ENCODE peak calls at places on chromosomes 16 and 17, in nine cellular contexts. N is cardiac muscle cell; O is mammary epithelial cell; T is AG04450; D is mucosa of descending colon; F is heart left ventricle; J is AG10803; K is mesothelial cell of epicardium; W is CD8-positive, alpha-beta T cell. U is an unnamed sample.

GRCh38 chr16:67552476-67552875 is 9.8 kb upstream of the CTCF start:
- DNase-seq in N (no peak), O (no peak), T (no peak), D (no peak), F (peak), J (no peak), K (no peak), W (no peak), U (no peak)

GRCh38 chr16:26645629-26646028 is 421.1 kb upstream of the C16orf82 start:
- DNase-seq in N (no peak), O (no peak), T (no peak), D (no peak), F (no peak), J (no peak), K (peak), W (no peak), U (peak)

GRCh38 chr16:89325861-89326471 is 108.5 kb downstream of the ZNF778 start:
- DNase-seq in N (peak), O (peak), T (peak), D (peak), F (no peak), J (peak), K (no peak), W (no peak), U (no peak)

GRCh38 chr16:50234771-50235556 is 31.4 kb upstream of the ADCY7 start:
- DNase-seq in N (no peak), O (peak), T (no peak), D (no peak), F (no peak), J (peak), K (no peak), W (no peak), U (no peak)

GRCh38 chr17:77328823-77329740 is 188.3 kb downstream of the SEC14L1 start:
- DNase-seq in N (no peak), O (no peak), T (no peak), D (peak), F (no peak), J (no peak), K (peak), W (no peak), U (peak)

GRCh38 chr17:82665226-82665625 is 17.0 kb upstream of the WDR45B start:
- DNase-seq in N (no peak), O (no peak), T (no peak), D (peak), F (peak), J (no peak), K (no peak), W (no peak), U (no peak)

GRCh38 chr16:50497592-50497991 is 50.6 kb upstream of the NKD1 start:
- DNase-seq in N (peak), O (peak), T (no peak), D (no peak), F (no peak), J (peak), K (no peak), W (no peak), U (no peak)

GRCh38 chr17:44065668-44066203 is 735 bp downstream of the LSM12 start:
- DNase-seq in N (no peak), O (no peak), T (no peak), D (peak), F (no peak), J (no peak), K (no peak), W (no peak), U (no peak)

GRCh38 chr16:76955629-76956028 is 235.4 kb upstream of the MON1B start:
- DNase-seq in N (peak), O (peak), T (no peak), D (no peak), F (no peak), J (no peak), K (no peak), W (no peak), U (no peak)

GRCh38 chr17:78852709-78853111 is 12.1 kb upstream of the USP36 start:
- DNase-seq in N (peak), O (no peak), T (no peak), D (no peak), F (no peak), J (no peak), K (no peak), W (no peak), U (no peak)

GRCh38 chr17:59812139-59812538 is 80.6 kb downstream of the TUBD1 start:
- DNase-seq in N (no peak), O (no peak), T (no peak), D (no peak), F (no peak), J (no peak), K (no peak), W (no peak), U (no peak)

GRCh38 chr16:85448557-85449194 is 164.4 kb upstream of the GSE1 start:
- DNase-seq in N (no peak), O (no peak), T (no peak), D (peak), F (no peak), J (no peak), K (no peak), W (peak), U (no peak)

GRCh38 chr16:84600343-84601229 is 17.3 kb downstream of the COTL1 start:
- DNase-seq in N (peak), O (no peak), T (no peak), D (peak), F (no peak), J (no peak), K (no peak), W (no peak), U (no peak)

GRCh38 chr17:34673995-34674900 is 94.9 kb downstream of the TMEM132E start:
- DNase-seq in N (no peak), O (no peak), T (no peak), D (no peak), F (no peak), J (no peak), K (no peak), W (no peak), U (no peak)

GRCh38 chr16:3118846-3119245 is 6.5 kb downstream of the ZNF205 start:
- DNase-seq in N (no peak), O (no peak), T (no peak), D (no peak), F (no peak), J (no peak), K (no peak), W (no peak), U (no peak)

GRCh38 chr17:35372846-35373531 is 432 bp downstream of the SLFN11 start:
- DNase-seq in N (no peak), O (no peak), T (no peak), D (peak), F (no peak), J (no peak), K (no peak), W (no peak), U (no peak)

GRCh38 chr17:6078370-6078950 is 8.3 kb downstream of the WSCD1 start:
- DNase-seq in N (no peak), O (no peak), T (no peak), D (no peak), F (no peak), J (no peak), K (no peak), W (no peak), U (no peak)

GRCh38 chr17:43880420-43880991 is 26.8 kb downstream of the MPP2 start:
- DNase-seq in N (peak), O (peak), T (no peak), D (peak), F (no peak), J (peak), K (no peak), W (no peak), U (peak)

GRCh38 chr17:45873728-45874127 is 20.6 kb upstream of the MAPT start:
- DNase-seq in N (no peak), O (no peak), T (no peak), D (no peak), F (no peak), J (no peak), K (no peak), W (no peak), U (no peak)

GRCh38 chr16:7998789-7999453 is 591.4 kb downstream of the TMEM114 start:
- DNase-seq in N (no peak), O (no peak), T (no peak), D (no peak), F (no peak), J (no peak), K (no peak), W (no peak), U (no peak)

GRCh38 chr16:70253291-70254094 is 1.8 kb upstream of the EXOSC6 start:
- DNase-seq in N (peak), O (no peak), T (no peak), D (no peak), F (no peak), J (peak), K (no peak), W (no peak), U (no peak)

GRCh38 chr16:87295259-87295658 is 21.9 kb downstream of the C16orf95 start:
- DNase-seq in N (no peak), O (peak), T (no peak), D (no peak), F (no peak), J (no peak), K (no peak), W (no peak), U (no peak)

GRCh38 chr16:63720848-63721247 is 1401.0 kb downstream of the CDH11 start:
- DNase-seq in N (peak), O (no peak), T (no peak), D (no peak), F (no peak), J (no peak), K (no peak), W (no peak), U (no peak)
- TF ChIP-seq CTCF in N (peak), O (peak), T (no peak), D (no peak), F (no peak), J (peak), K (no peak), W (no peak), U (no peak)

GRCh38 chr16:37511-37910 is 15.9 kb downstream of the POLR3K start:
- DNase-seq in N (peak), O (no peak), T (no peak), D (no peak), F (no peak), J (no peak), K (no peak), W (no peak), U (no peak)
- TF ChIP-seq CTCF in N (no peak), O (no peak), T (no peak), D (no peak), F (no peak), J (no peak), K (no peak), W (no peak), U (no peak)

GRCh38 chr16:25121824-25122600 is 10.5 kb downstream of the LCMT1 start:
- DNase-seq in N (no peak), O (no peak), T (no peak), D (no peak), F (no peak), J (no peak), K (no peak), W (no peak), U (no peak)

GRCh38 chr16:25124503-25124902 is 13.0 kb downstream of the LCMT1 start:
- DNase-seq in N (no peak), O (peak), T (no peak), D (no peak), F (no peak), J (no peak), K (no peak), W (no peak), U (no peak)

DNA sequence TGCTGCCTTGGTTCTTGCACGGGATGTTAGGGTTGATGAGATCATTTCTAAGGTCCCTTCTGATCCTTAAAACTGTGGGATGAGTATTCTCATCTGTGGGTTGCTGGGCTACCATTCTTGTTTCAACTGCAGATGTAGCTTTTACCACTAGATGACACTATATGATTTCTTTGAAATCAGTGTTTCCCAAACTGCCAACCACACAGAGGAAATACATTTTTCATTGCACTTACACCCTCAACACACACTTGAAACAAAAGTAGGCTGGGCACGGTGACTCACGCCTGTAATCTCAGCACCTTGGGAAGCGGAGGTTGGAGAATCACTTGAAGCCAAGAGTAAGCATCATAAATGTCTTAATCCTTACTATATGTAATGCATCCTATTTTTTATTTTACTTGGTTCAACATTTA is 15.3 kb downstream of the LCMT1 start:
- DNase-seq in N (peak), O (peak), T (peak), D (peak), F (no peak), J (peak), K (no peak), W (no peak), U (no peak)
- TF ChIP-seq CTCF in N (peak), O (peak), T (peak), D (peak), F (peak), J (peak), K (no peak), W (peak), U (no peak)

GRCh38 chr17:72725432-72726068 is 366.9 kb downstream of the SLC39A11 start:
- DNase-seq in N (peak), O (peak), T (no peak), D (peak), F (peak), J (peak), K (peak), W (peak), U (no peak)
- TF ChIP-seq CTCF in N (peak), O (peak), T (peak), D (peak), F (peak), J (peak), K (peak), W (peak), U (peak)

U was measured in natural killer cell.